ENCODE peak calls at places on chromosomes 3 and 15, in four cellular contexts. P is Caki2, R is mucosa of gallbladder, J is left cardiac atrium. W is an unnamed sample.

GRCh38 chr3:89851974-89852621 is 744.7 kb downstream of the EPHA3 start:
- DNase-seq in R (peak; percentile 20), J (peak; percentile 39), P (peak; percentile 4), W (no peak)

GRCh38 chr3:43726511-43726910 is 35.8 kb downstream of the ABHD5 start:
- DNase-seq in P (peak; percentile 16), J (no peak), R (no peak), W (no peak)

GRCh38 chr3:69232447-69232846 is 110.1 kb upstream of the LMOD3 start:
- DNase-seq in P (no peak), J (no peak), R (no peak), W (no peak)

GRCh38 chr15:63136742-63137141 is 15.1 kb downstream of the LACTB start:
- DNase-seq in R (no peak), P (no peak), J (no peak), W (no peak)

GRCh38 chr3:134704556-134704955 is 53.7 kb upstream of the KY start:
- DNase-seq in P (no peak), J (no peak), R (no peak), W (no peak)

GRCh38 chr3:12465151-12465795 is 19.0 kb upstream of the TSEN2 start:
- DNase-seq in J (no peak), P (no peak), R (no peak), W (no peak)

GRCh38 chr3:99126291-99126690 is 224.8 kb upstream of the DCBLD2 start:
- DNase-seq in P (no peak), R (no peak), J (no peak), W (no peak)

GRCh38 chr3:101963902-101964362 is 114.6 kb downstream of the NFKBIZ start:
- DNase-seq in P (no peak), J (no peak), R (no peak), W (no peak)

GRCh38 chr15:85118581-85118980 is 136.9 kb downstream of the PDE8A start:
- DNase-seq in J (no peak), R (no peak), P (no peak), W (peak; percentile 46)

GRCh38 chr15:68488290-68488689 is 56.3 kb upstream of the ITGA11 start:
- DNase-seq in P (no peak), R (no peak), J (no peak), W (no peak)

GRCh38 chr15:68311464-68311835 is 33.9 kb downstream of the FEM1B start:
- DNase-seq in P (no peak), J (no peak), R (no peak), W (no peak)

GRCh38 chr3:89740029-89740880 is 632.8 kb downstream of the EPHA3 start:
- DNase-seq in P (no peak), R (no peak), J (no peak), W (no peak)

GRCh38 chr3:39130693-39131265 is 22.6 kb downstream of the CSRNP1 start:
- DNase-seq in J (peak; percentile 1), P (no peak), R (no peak), W (no peak)

GRCh38 chr15:20348291-20348899 is 193.2 kb downstream of the GOLGA6L6 start:
- DNase-seq in P (no peak), R (no peak), J (no peak), W (no peak)

GRCh38 chr15:29910068-29910467 is 87.8 kb upstream of the TJP1 start:
- DNase-seq in J (no peak), P (no peak), R (no peak), W (no peak)

GRCh38 chr3:63179862-63180522 is 98.1 kb upstream of the SYNPR start:
- DNase-seq in P (no peak), R (no peak), J (no peak), W (no peak)

GRCh38 chr3:155809181-155809580 is 3.1 kb upstream of the C3orf33 start:
- DNase-seq in J (no peak), R (no peak), P (no peak), W (no peak)

GRCh38 chr3:38121451-38121831 is 15.5 kb downstream of the ACAA1 start:
- DNase-seq in R (no peak), J (no peak), P (no peak), W (peak; percentile 51)

GRCh38 chr3:5787863-5788488 is 600.5 kb downstream of the EDEM1 start:
- DNase-seq in P (no peak), R (peak; percentile 42), J (peak; percentile 24), W (peak; percentile 23)

W was measured in adrenal gland.